ENCODE peak calls at places on chromosome 5, in six cellular contexts. P is CD8-positive, alpha-beta memory T cell; M is T-cell; H is T follicular helper cell; B is neural crest cell; J is bronchial epithelial cell. S is an unnamed sample.

GRCh38 chr5:151238303-151238741 is 14.4 kb upstream of the CCDC69 start:
- DNase-seq in P (no peak), M (no peak), H (no peak), B (no peak), J (no peak), S (no peak)

GRCh38 chr5:166251786-166252185 is 2039.7 kb upstream of the WWC1 start:
- DNase-seq in P (no peak), M (no peak), H (no peak), B (no peak), J (no peak), S (no peak)

GRCh38 chr5:144467795-144468194 is 297.1 kb downstream of the KCTD16 start:
- DNase-seq in P (no peak), M (no peak), H (no peak), B (peak; percentile 12), J (peak; percentile 37), S (no peak)

GRCh38 chr5:476814-477175 is 33.8 kb downstream of the EXOC3 start:
- DNase-seq in P (no peak), M (no peak), H (no peak), B (no peak), J (no peak), S (no peak)

GRCh38 chr5:172440486-172440885 is 13.8 kb downstream of the SH3PXD2B start:
- DNase-seq in P (no peak), M (no peak), H (no peak), B (no peak), J (no peak), S (no peak)

GRCh38 chr5:15106530-15107283 is 235.1 kb upstream of the ANKH start:
- DNase-seq in P (no peak), M (no peak), H (no peak), B (no peak), J (no peak), S (no peak)

GRCh38 chr5:176851871-176852270 is 41.5 kb downstream of the UNC5A start:
- DNase-seq in P (no peak), M (no peak), H (no peak), B (no peak), J (no peak), S (no peak)

GRCh38 chr5:56148453-56148971 is 84.6 kb downstream of the ANKRD55 start:
- DNase-seq in P (no peak), M (no peak), H (peak; percentile 39), B (no peak), J (peak; percentile 14), S (no peak)

GRCh38 chr5:154757647-154758406 is 2.6 kb downstream of the LARP1 start:
- DNase-seq in P (no peak), M (no peak), H (peak; percentile 34), B (no peak), J (peak; percentile 87), S (no peak)

GRCh38 chr5:35608881-35609779 is 8.5 kb upstream of the SPEF2 start:
- DNase-seq in P (no peak), M (no peak), H (no peak), B (no peak), J (no peak), S (no peak)

GRCh38 chr5:61969347-61969746 is 336.7 kb upstream of the KIF2A start:
- DNase-seq in P (no peak), M (no peak), H (no peak), B (no peak), J (peak; percentile 74), S (no peak)

GRCh38 chr5:155085282-155085990 is 71.9 kb downstream of the KIF4B start:
- DNase-seq in P (no peak), M (no peak), H (no peak), B (no peak), J (peak; percentile 94), S (no peak)

GRCh38 chr5:159203351-159203750 is 6.0 kb downstream of the RNF145 start:
- DNase-seq in P (no peak), M (no peak), H (no peak), B (no peak), J (no peak), S (no peak)

GRCh38 chr5:179438041-179438441 is 92.8 kb upstream of the ADAMTS2 start:
- DNase-seq in P (no peak), M (no peak), H (no peak), B (no peak), J (no peak), S (no peak)

GRCh38 chr5:912356-913091 is 19.8 kb downstream of the TRIP13 start:
- DNase-seq in P (peak; percentile 74), M (peak; percentile 47), H (peak; percentile 40), B (no peak), J (peak; percentile 99), S (no peak)